ENCODE peak calls at places on chromosome 11, in nine cellular contexts. One of them, this sample, is unnamed.

GRCh38 chr11:120612363-120613263 is 101.1 kb downstream of the GRIK4 start:
- DNase-seq in SK-N-SH: no peak
- DNase-seq in PC-3: no peak
- DNase-seq in MM.1S: peak; percentile 52
- DNase-seq in GM23248: peak; percentile 22
- DNase-seq in Karpas-422: no peak
- DNase-seq in OCI-LY7: peak; percentile 16
- DNase-seq in HCT116: no peak
- DNase-seq in GM23338: no peak
- DNase-seq in this sample: no peak

GRCh38 chr11:84247931-84248330 is 961.8 kb upstream of the CCDC90B start:
- DNase-seq in SK-N-SH: no peak
- DNase-seq in PC-3: no peak
- DNase-seq in MM.1S: no peak
- DNase-seq in GM23248: no peak
- DNase-seq in Karpas-422: no peak
- DNase-seq in OCI-LY7: no peak
- DNase-seq in HCT116: no peak
- DNase-seq in GM23338: no peak
- DNase-seq in this sample: no peak

GRCh38 chr11:70065318-70066135 is 12.6 kb upstream of the ANO1 start:
- DNase-seq in SK-N-SH: peak; percentile 9
- DNase-seq in PC-3: no peak
- DNase-seq in MM.1S: no peak
- DNase-seq in GM23248: no peak
- DNase-seq in Karpas-422: no peak
- DNase-seq in OCI-LY7: no peak
- DNase-seq in HCT116: no peak
- DNase-seq in GM23338: no peak
- DNase-seq in this sample: no peak

GRCh38 chr11:6926208-6927029 is at the start of gene ZNF215:
- DNase-seq in SK-N-SH: peak; percentile 17
- DNase-seq in PC-3: peak; percentile 80
- DNase-seq in MM.1S: peak; percentile 92
- DNase-seq in GM23248: peak; percentile 97
- DNase-seq in Karpas-422: peak; percentile 94
- DNase-seq in OCI-LY7: peak; percentile 94
- DNase-seq in HCT116: peak; percentile 93
- DNase-seq in GM23338: peak; percentile 96
- DNase-seq in this sample: peak; percentile 56

GRCh38 chr11:63672934-63673539 is 1.9 kb upstream of the ATL3 start:
- DNase-seq in SK-N-SH: no peak
- DNase-seq in PC-3: peak; percentile 29
- DNase-seq in MM.1S: no peak
- DNase-seq in GM23248: peak; percentile 29
- DNase-seq in Karpas-422: no peak
- DNase-seq in OCI-LY7: no peak
- DNase-seq in HCT116: no peak
- DNase-seq in GM23338: no peak
- DNase-seq in this sample: no peak

GRCh38 chr11:76626921-76627391 is 43.6 kb downstream of the LRRC32 start:
- DNase-seq in SK-N-SH: no peak
- DNase-seq in PC-3: peak; percentile 16
- DNase-seq in MM.1S: peak; percentile 95
- DNase-seq in GM23248: peak; percentile 22
- DNase-seq in Karpas-422: peak; percentile 60
- DNase-seq in OCI-LY7: peak; percentile 84
- DNase-seq in HCT116: no peak
- DNase-seq in GM23338: no peak
- DNase-seq in this sample: no peak

GRCh38 chr11:86954288-86955110 is 696 bp downstream of the FZD4 start:
- DNase-seq in SK-N-SH: peak; percentile 71
- DNase-seq in PC-3: no peak
- DNase-seq in MM.1S: no peak
- DNase-seq in GM23248: peak; percentile 59
- DNase-seq in Karpas-422: no peak
- DNase-seq in OCI-LY7: no peak
- DNase-seq in HCT116: no peak
- DNase-seq in GM23338: peak; percentile 76
- DNase-seq in this sample: no peak

GRCh38 chr11:111654611-111655010 is 52.4 kb downstream of the SIK2 start:
- DNase-seq in SK-N-SH: no peak
- DNase-seq in PC-3: no peak
- DNase-seq in MM.1S: no peak
- DNase-seq in GM23248: no peak
- DNase-seq in Karpas-422: no peak
- DNase-seq in OCI-LY7: no peak
- DNase-seq in HCT116: no peak
- DNase-seq in GM23338: no peak
- DNase-seq in this sample: peak; percentile 22

GRCh38 chr11:126165366-126166156 is 45.9 kb downstream of the RPUSD4 start:
- DNase-seq in SK-N-SH: no peak
- DNase-seq in PC-3: no peak
- DNase-seq in MM.1S: no peak
- DNase-seq in GM23248: no peak
- DNase-seq in Karpas-422: no peak
- DNase-seq in OCI-LY7: no peak
- DNase-seq in HCT116: no peak
- DNase-seq in GM23338: no peak
- DNase-seq in this sample: no peak

GRCh38 chr11:122108192-122108799 is 7.7 kb downstream of the BLID start:
- DNase-seq in SK-N-SH: no peak
- DNase-seq in PC-3: peak; percentile 81
- DNase-seq in MM.1S: peak; percentile 21
- DNase-seq in GM23248: no peak
- DNase-seq in Karpas-422: peak; percentile 79
- DNase-seq in OCI-LY7: peak; percentile 46
- DNase-seq in HCT116: peak; percentile 57
- DNase-seq in GM23338: peak; percentile 81
- DNase-seq in this sample: no peak

GRCh38 chr11:13278620-13279486 is 1.3 kb downstream of the BMAL1 start:
- DNase-seq in SK-N-SH: peak; percentile 59
- DNase-seq in PC-3: no peak
- DNase-seq in MM.1S: peak; percentile 10
- DNase-seq in GM23248: peak; percentile 40
- DNase-seq in Karpas-422: no peak
- DNase-seq in OCI-LY7: no peak
- DNase-seq in HCT116: no peak
- DNase-seq in GM23338: peak; percentile 60
- DNase-seq in this sample: no peak

GRCh38 chr11:58061813-58062212 is 31.1 kb downstream of the OR6Q1 start:
- DNase-seq in SK-N-SH: no peak
- DNase-seq in PC-3: peak; percentile 76
- DNase-seq in MM.1S: no peak
- DNase-seq in GM23248: peak; percentile 96
- DNase-seq in Karpas-422: no peak
- DNase-seq in OCI-LY7: no peak
- DNase-seq in HCT116: no peak
- DNase-seq in GM23338: no peak
- DNase-seq in this sample: no peak

GRCh38 chr11:98398508-98398907 is 622.2 kb upstream of the CNTN5 start:
- DNase-seq in SK-N-SH: no peak
- DNase-seq in PC-3: no peak
- DNase-seq in MM.1S: no peak
- DNase-seq in GM23248: no peak
- DNase-seq in Karpas-422: no peak
- DNase-seq in OCI-LY7: no peak
- DNase-seq in HCT116: no peak
- DNase-seq in GM23338: no peak
- DNase-seq in this sample: no peak
- H3K9me2 ChIP-seq in SK-N-SH: no peaks in the 10 kb centered on the region
- H3K9me2 ChIP-seq in PC-3: no peaks in the 10 kb centered on the region
- H3K9me2 ChIP-seq in MM.1S: no peaks in the 10 kb centered on the region
- H3K9me2 ChIP-seq in GM23248: no peaks in the 10 kb centered on the region
- H3K9me2 ChIP-seq in Karpas-422: no peaks in the 10 kb centered on the region
- H3K9me2 ChIP-seq in OCI-LY7: no peaks in the 10 kb centered on the region
- H3K9me2 ChIP-seq in HCT116: no peaks in the 10 kb centered on the region
- H3K9me2 ChIP-seq in GM23338: no peaks in the 10 kb centered on the region
- H3K9me2 ChIP-seq in this sample: no peaks in the 10 kb centered on the region

GRCh38 chr11:31855466-31855865 is 44.3 kb upstream of the PAX6 start:
- DNase-seq in SK-N-SH: no peak
- DNase-seq in PC-3: no peak
- DNase-seq in MM.1S: no peak
- DNase-seq in GM23248: no peak
- DNase-seq in Karpas-422: no peak
- DNase-seq in OCI-LY7: no peak
- DNase-seq in HCT116: no peak
- DNase-seq in GM23338: no peak
- DNase-seq in this sample: no peak

GRCh38 chr11:31856248-31856647 is 45.1 kb upstream of the PAX6 start:
- DNase-seq in SK-N-SH: no peak
- DNase-seq in PC-3: peak; percentile 80
- DNase-seq in MM.1S: no peak
- DNase-seq in GM23248: peak; percentile 14
- DNase-seq in Karpas-422: no peak
- DNase-seq in OCI-LY7: no peak
- DNase-seq in HCT116: no peak
- DNase-seq in GM23338: no peak
- DNase-seq in this sample: no peak

GRCh38 chr11:31847761-31848160 is 36.6 kb upstream of the PAX6 start:
- DNase-seq in SK-N-SH: no peak
- DNase-seq in PC-3: no peak
- DNase-seq in MM.1S: no peak
- DNase-seq in GM23248: no peak
- DNase-seq in Karpas-422: no peak
- DNase-seq in OCI-LY7: no peak
- DNase-seq in HCT116: no peak
- DNase-seq in GM23338: no peak
- DNase-seq in this sample: no peak

DNA sequence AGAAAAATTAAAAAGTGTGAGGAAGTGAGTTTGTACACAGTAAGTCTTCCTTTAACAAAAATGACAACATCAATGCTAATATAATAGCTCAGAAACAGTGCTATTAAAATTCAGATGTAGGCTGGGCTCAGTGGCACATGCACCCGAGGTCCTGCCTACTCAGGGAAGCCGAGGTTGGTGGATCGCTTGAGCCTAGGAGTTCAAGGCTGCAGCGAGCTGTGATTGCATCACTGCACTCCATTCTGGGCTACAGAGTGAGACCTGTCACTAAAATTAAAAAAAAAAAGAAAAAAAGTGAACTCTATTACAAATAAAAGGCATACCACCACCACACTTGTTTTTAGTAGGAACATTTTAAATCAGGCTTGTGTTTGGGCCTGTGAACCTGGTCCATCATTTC is 39.2 kb upstream of the PAX6 start:
- DNase-seq in SK-N-SH: no peak
- DNase-seq in PC-3: no peak
- DNase-seq in MM.1S: no peak
- DNase-seq in GM23248: no peak
- DNase-seq in Karpas-422: no peak
- DNase-seq in OCI-LY7: no peak
- DNase-seq in HCT116: no peak
- DNase-seq in GM23338: no peak
- DNase-seq in this sample: no peak
- H3K9me2 ChIP-seq in SK-N-SH: no peaks in the 10 kb centered on the region
- H3K9me2 ChIP-seq in PC-3: no peaks in the 10 kb centered on the region
- H3K9me2 ChIP-seq in MM.1S: no peaks in the 10 kb centered on the region
- H3K9me2 ChIP-seq in GM23248: no peaks in the 10 kb centered on the region
- H3K9me2 ChIP-seq in Karpas-422: no peaks in the 10 kb centered on the region
- H3K9me2 ChIP-seq in OCI-LY7: no peaks in the 10 kb centered on the region
- H3K9me2 ChIP-seq in HCT116: no peaks in the 10 kb centered on the region
- H3K9me2 ChIP-seq in GM23338: peaks cover 3% of the 10 kb centered on the region
- H3K9me2 ChIP-seq in this sample: no peaks in the 10 kb centered on the region

GRCh38 chr11:119342362-119343130 is 1.9 kb upstream of the C1QTNF5 start:
- DNase-seq in SK-N-SH: no peak
- DNase-seq in PC-3: no peak
- DNase-seq in MM.1S: no peak
- DNase-seq in GM23248: no peak
- DNase-seq in Karpas-422: no peak
- DNase-seq in OCI-LY7: no peak
- DNase-seq in HCT116: no peak
- DNase-seq in GM23338: no peak
- DNase-seq in this sample: no peak
- H3K9me2 ChIP-seq in SK-N-SH: no peaks in the 10 kb centered on the region
- H3K9me2 ChIP-seq in PC-3: no peaks in the 10 kb centered on the region
- H3K9me2 ChIP-seq in MM.1S: no peaks in the 10 kb centered on the region
- H3K9me2 ChIP-seq in GM23248: no peaks in the 10 kb centered on the region
- H3K9me2 ChIP-seq in Karpas-422: no peaks in the 10 kb centered on the region
- H3K9me2 ChIP-seq in OCI-LY7: no peaks in the 10 kb centered on the region
- H3K9me2 ChIP-seq in HCT116: no peaks in the 10 kb centered on the region
- H3K9me2 ChIP-seq in GM23338: no peaks in the 10 kb centered on the region
- H3K9me2 ChIP-seq in this sample: no peaks in the 10 kb centered on the region

GRCh38 chr11:10679644-10680043 is 13.9 kb downstream of the IRAG1 start:
- DNase-seq in SK-N-SH: no peak
- DNase-seq in PC-3: no peak
- DNase-seq in MM.1S: no peak
- DNase-seq in GM23248: no peak
- DNase-seq in Karpas-422: no peak
- DNase-seq in OCI-LY7: no peak
- DNase-seq in HCT116: no peak
- DNase-seq in GM23338: no peak
- DNase-seq in this sample: no peak
- H3K9me2 ChIP-seq in SK-N-SH: no peaks in the 10 kb centered on the region
- H3K9me2 ChIP-seq in PC-3: no peaks in the 10 kb centered on the region
- H3K9me2 ChIP-seq in MM.1S: no peaks in the 10 kb centered on the region
- H3K9me2 ChIP-seq in GM23248: no peaks in the 10 kb centered on the region
- H3K9me2 ChIP-seq in Karpas-422: no peaks in the 10 kb centered on the region
- H3K9me2 ChIP-seq in OCI-LY7: no peaks in the 10 kb centered on the region
- H3K9me2 ChIP-seq in HCT116: no peaks in the 10 kb centered on the region
- H3K9me2 ChIP-seq in GM23338: no peaks in the 10 kb centered on the region
- H3K9me2 ChIP-seq in this sample: no peaks in the 10 kb centered on the region

GRCh38 chr11:34218067-34218466 is 112.6 kb downstream of the NAT10 start:
- DNase-seq in SK-N-SH: no peak
- DNase-seq in PC-3: no peak
- DNase-seq in MM.1S: no peak
- DNase-seq in GM23248: no peak
- DNase-seq in Karpas-422: no peak
- DNase-seq in OCI-LY7: no peak
- DNase-seq in HCT116: no peak
- DNase-seq in GM23338: no peak
- DNase-seq in this sample: no peak
- H3K9me2 ChIP-seq in SK-N-SH: no peaks in the 10 kb centered on the region
- H3K9me2 ChIP-seq in PC-3: no peaks in the 10 kb centered on the region
- H3K9me2 ChIP-seq in MM.1S: no peaks in the 10 kb centered on the region
- H3K9me2 ChIP-seq in GM23248: no peaks in the 10 kb centered on the region
- H3K9me2 ChIP-seq in Karpas-422: no peaks in the 10 kb centered on the region
- H3K9me2 ChIP-seq in OCI-LY7: no peaks in the 10 kb centered on the region
- H3K9me2 ChIP-seq in HCT116: no peaks in the 10 kb centered on the region
- H3K9me2 ChIP-seq in GM23338: no peaks in the 10 kb centered on the region
- H3K9me2 ChIP-seq in this sample: no peaks in the 10 kb centered on the region

GRCh38 chr11:61274084-61274483 is 21.0 kb downstream of the VWCE start:
- DNase-seq in SK-N-SH: no peak
- DNase-seq in PC-3: no peak
- DNase-seq in MM.1S: no peak
- DNase-seq in GM23248: no peak
- DNase-seq in Karpas-422: no peak
- DNase-seq in OCI-LY7: no peak
- DNase-seq in HCT116: no peak
- DNase-seq in GM23338: no peak
- DNase-seq in this sample: no peak
- H3K9me2 ChIP-seq in SK-N-SH: no peaks in the 10 kb centered on the region
- H3K9me2 ChIP-seq in PC-3: no peaks in the 10 kb centered on the region
- H3K9me2 ChIP-seq in MM.1S: no peaks in the 10 kb centered on the region
- H3K9me2 ChIP-seq in GM23248: no peaks in the 10 kb centered on the region
- H3K9me2 ChIP-seq in Karpas-422: no peaks in the 10 kb centered on the region
- H3K9me2 ChIP-seq in OCI-LY7: no peaks in the 10 kb centered on the region
- H3K9me2 ChIP-seq in HCT116: no peaks in the 10 kb centered on the region
- H3K9me2 ChIP-seq in GM23338: no peaks in the 10 kb centered on the region
- H3K9me2 ChIP-seq in this sample: no peaks in the 10 kb centered on the region

This sample was measured in PC-9.